ENCODE peak calls at places on chromosome 21, in nine cellular contexts. O is lower leg skin, T is A549, U is adrenal gland, G is HCT116, L is esophagus muscularis mucosa, I is uterus, P is transverse colon, V is H1. W is an unnamed sample.

GRCh38 chr21:32611471-32611997 is 643 bp downstream of the CFAP298 start:
- DNase-seq in U (peak), G (no peak), T (peak), V (no peak), P (peak), L (peak), I (no peak), O (no peak), W (peak)

GRCh38 chr21:15978158-15978805 is 248.5 kb downstream of the USP25 start:
- DNase-seq in G (no peak), U (no peak), O (no peak), P (no peak), I (no peak), L (no peak), T (no peak), V (no peak), W (no peak)

GRCh38 chr21:27173052-27173451 is 206.2 kb upstream of the ADAMTS5 start:
- DNase-seq in O (no peak), G (no peak), T (no peak), I (no peak), U (no peak), V (no peak), L (no peak), P (no peak), W (no peak)

GRCh38 chr21:25491267-25491666 is 116.0 kb downstream of the MRPL39 start:
- DNase-seq in O (no peak), P (no peak), V (no peak), U (no peak), L (no peak), G (no peak), I (no peak), T (no peak), W (no peak)

GRCh38 chr21:28228624-28228995 is 764.1 kb downstream of the LTN1 start:
- DNase-seq in P (no peak), U (no peak), V (no peak), L (no peak), T (no peak), O (no peak), I (no peak), G (no peak), W (no peak)

GRCh38 chr21:40186036-40186435 is 318.8 kb downstream of the PCP4 start:
- DNase-seq in L (no peak), V (no peak), U (peak), P (no peak), O (no peak), T (no peak), G (no peak), I (no peak), W (no peak)

GRCh38 chr21:30126575-30126974 is 40.0 kb downstream of the CLDN17 start:
- DNase-seq in T (no peak), L (no peak), P (no peak), G (no peak), V (no peak), I (no peak), U (no peak), O (no peak), W (no peak)

GRCh38 chr21:14589855-14590563 is 43.9 kb upstream of the SAMSN1 start:
- DNase-seq in L (no peak), P (no peak), I (no peak), T (no peak), G (no peak), O (no peak), V (no peak), U (no peak), W (no peak)

GRCh38 chr21:45954271-45954670 is 27.3 kb upstream of the COL6A1 start:
- DNase-seq in V (no peak), T (no peak), G (no peak), P (no peak), I (peak), L (no peak), U (no peak), O (no peak), W (no peak)

GRCh38 chr21:40095477-40095876 is 228.2 kb downstream of the PCP4 start:
- DNase-seq in L (no peak), V (no peak), G (no peak), U (no peak), I (no peak), P (no peak), T (no peak), O (no peak), W (no peak)

GRCh38 chr21:46153259-46154154 is 1.9 kb downstream of the FTCD start:
- DNase-seq in L (no peak), I (peak), T (peak), O (no peak), G (no peak), V (peak), U (peak), P (peak), W (peak)

GRCh38 chr21:31548688-31549087 is 110.8 kb upstream of the SOD1 start:
- DNase-seq in T (no peak), V (no peak), O (no peak), G (no peak), L (no peak), U (no peak), P (no peak), I (no peak), W (no peak)

GRCh38 chr21:42403611-42404231 is at the start of gene UBASH3A:
- DNase-seq in P (peak), O (no peak), U (no peak), I (no peak), V (no peak), G (no peak), T (no peak), L (no peak), W (no peak)
- H3K4me3 ChIP-seq in P (no peak), O (no peak), U (no peak), I (no peak), V (no peak), G (no peak), T (no peak), L (no peak), W (no peak)

GRCh38 chr21:33916200-33916567 is 580 bp upstream of the ATP5PO start:
- DNase-seq in T (no peak), V (no peak), P (no peak), I (no peak), U (no peak), L (no peak), O (no peak), G (no peak), W (no peak)

GRCh38 chr21:33917421-33917820 is 1.8 kb upstream of the ATP5PO start:
- DNase-seq in G (no peak), P (no peak), T (no peak), V (no peak), O (no peak), I (no peak), U (no peak), L (no peak), W (no peak)

GRCh38 chr21:33909756-33910155 is 5.8 kb downstream of the ATP5PO start:
- DNase-seq in U (no peak), P (no peak), V (no peak), G (no peak), L (no peak), O (no peak), T (no peak), I (no peak), W (no peak)

GRCh38 chr21:33914188-33914587 is 1.4 kb downstream of the ATP5PO start:
- DNase-seq in U (no peak), O (no peak), P (no peak), L (no peak), V (no peak), G (no peak), I (no peak), T (no peak), W (no peak)

GRCh38 chr21:33915368-33916199 is at the start of gene ATP5PO:
- DNase-seq in O (peak), G (peak), L (peak), V (peak), T (peak), U (peak), P (peak), I (peak), W (peak)
- TF ChIP-seq POLR2A in O (no peak), G (peak), L (peak), V (no peak), T (peak), U (peak), P (peak), I (peak), W (peak)

DNA sequence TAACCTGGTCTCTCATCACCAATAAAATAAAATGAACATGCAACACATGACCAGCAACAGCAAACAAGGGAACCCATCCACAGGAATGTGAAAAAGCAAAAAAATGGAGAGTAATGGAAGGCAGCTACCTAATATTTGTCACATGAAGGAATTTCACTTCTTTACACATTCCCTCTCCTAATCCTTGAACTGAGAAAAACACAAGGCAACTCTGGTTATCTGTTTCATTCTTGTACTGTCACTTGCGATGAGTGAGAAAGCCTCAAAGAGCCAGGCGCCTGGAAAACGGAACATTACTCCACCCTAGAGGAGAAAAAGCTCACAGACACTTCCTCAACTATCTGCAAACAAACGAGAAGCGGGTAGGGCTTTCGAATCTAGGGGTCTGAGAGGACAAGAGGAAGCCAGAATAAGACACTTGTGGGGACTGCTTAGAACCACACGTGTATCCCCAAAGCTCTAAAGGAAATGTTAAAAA is 13.8 kb downstream of the HSF2BP start:
- DNase-seq in V (no peak), P (peak), L (no peak), I (peak), U (peak), T (peak), O (peak), G (no peak), W (no peak)
- H3K4me3 ChIP-seq in V (no peak), P (no peak), L (no peak), I (no peak), U (no peak), T (no peak), O (no peak), G (no peak), W (no peak)

GRCh38 chr21:38037416-38037815 is 121.2 kb upstream of the KCNJ6 start:
- DNase-seq in L (no peak), O (no peak), T (no peak), I (no peak), V (no peak), G (no peak), P (no peak), U (no peak), W (no peak)

GRCh38 chr21:38039841-38040240 is 123.6 kb upstream of the KCNJ6 start:
- DNase-seq in U (no peak), T (no peak), O (no peak), P (no peak), L (no peak), G (no peak), V (no peak), I (no peak), W (no peak)

GRCh38 chr21:38041493-38041892 is 125.2 kb upstream of the KCNJ6 start:
- DNase-seq in V (no peak), T (no peak), L (no peak), I (no peak), P (no peak), O (no peak), G (no peak), U (no peak), W (no peak)

GRCh38 chr21:38039369-38039768 is 123.1 kb upstream of the KCNJ6 start:
- DNase-seq in U (no peak), G (no peak), V (no peak), I (no peak), P (no peak), O (no peak), T (no peak), L (no peak), W (no peak)

DNA sequence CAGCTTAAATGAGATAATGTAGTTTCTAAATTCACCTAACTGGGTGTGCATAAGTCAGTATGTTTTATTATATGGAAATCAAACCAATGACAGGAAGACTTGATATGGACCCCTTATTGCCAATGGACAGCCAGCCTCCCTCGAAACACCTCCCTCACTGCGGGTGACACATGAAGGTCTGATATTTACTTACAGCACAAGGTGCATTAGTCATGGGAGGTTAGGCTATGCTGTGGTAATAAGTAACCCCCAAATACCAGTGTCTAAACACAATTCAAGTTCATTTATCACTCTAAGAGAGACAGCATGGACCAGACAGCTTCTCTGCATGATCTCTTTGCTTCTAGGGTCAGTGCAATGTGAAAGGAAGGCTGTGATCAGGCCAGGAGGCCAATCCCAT is 126.0 kb upstream of the KCNJ6 start:
- DNase-seq in O (no peak), G (no peak), P (no peak), I (no peak), T (peak), V (no peak), L (no peak), U (no peak), W (no peak)
- TF ChIP-seq POLR2A in O (no peak), G (no peak), P (no peak), I (no peak), T (no peak), V (no peak), L (no peak), U (no peak), W (no peak)

GRCh38 chr21:23887709-23888303 is 1719.5 kb downstream of the MRPL39 start:
- DNase-seq in P (peak), G (no peak), U (no peak), I (no peak), O (no peak), T (no peak), L (no peak), V (no peak), W (no peak)
- H3K4me3 ChIP-seq in P (no peak), G (no peak), U (no peak), I (no peak), O (no peak), T (no peak), L (no peak), V (no peak), W (no peak)

DNA sequence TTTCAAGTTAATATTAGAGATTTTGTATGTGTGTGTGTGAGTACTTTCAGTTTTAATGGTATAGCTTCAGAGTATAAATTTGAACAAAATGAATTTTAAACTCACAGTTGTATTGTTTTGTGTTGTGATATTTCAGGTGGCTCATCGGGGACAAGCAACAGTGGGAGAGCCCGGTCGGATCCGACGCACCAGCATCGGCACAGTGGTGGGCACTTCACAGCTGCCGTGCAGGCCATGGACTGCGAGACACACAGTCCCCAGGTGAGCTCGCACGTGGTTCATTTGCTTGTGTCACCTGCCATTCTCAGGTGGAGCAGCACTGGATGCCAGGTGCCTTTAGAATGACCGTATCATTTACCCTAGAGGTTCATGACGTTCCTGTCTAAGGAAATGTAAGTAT is 139.4 kb downstream of the DYRK1A start:
- DNase-seq in I (no peak), U (no peak), L (no peak), T (no peak), O (no peak), G (no peak), V (no peak), P (no peak), W (no peak)
- TF ChIP-seq POLR2A in I (no peak), U (no peak), L (no peak), T (no peak), O (no peak), G (no peak), V (no peak), P (no peak), W (no peak)

DNA sequence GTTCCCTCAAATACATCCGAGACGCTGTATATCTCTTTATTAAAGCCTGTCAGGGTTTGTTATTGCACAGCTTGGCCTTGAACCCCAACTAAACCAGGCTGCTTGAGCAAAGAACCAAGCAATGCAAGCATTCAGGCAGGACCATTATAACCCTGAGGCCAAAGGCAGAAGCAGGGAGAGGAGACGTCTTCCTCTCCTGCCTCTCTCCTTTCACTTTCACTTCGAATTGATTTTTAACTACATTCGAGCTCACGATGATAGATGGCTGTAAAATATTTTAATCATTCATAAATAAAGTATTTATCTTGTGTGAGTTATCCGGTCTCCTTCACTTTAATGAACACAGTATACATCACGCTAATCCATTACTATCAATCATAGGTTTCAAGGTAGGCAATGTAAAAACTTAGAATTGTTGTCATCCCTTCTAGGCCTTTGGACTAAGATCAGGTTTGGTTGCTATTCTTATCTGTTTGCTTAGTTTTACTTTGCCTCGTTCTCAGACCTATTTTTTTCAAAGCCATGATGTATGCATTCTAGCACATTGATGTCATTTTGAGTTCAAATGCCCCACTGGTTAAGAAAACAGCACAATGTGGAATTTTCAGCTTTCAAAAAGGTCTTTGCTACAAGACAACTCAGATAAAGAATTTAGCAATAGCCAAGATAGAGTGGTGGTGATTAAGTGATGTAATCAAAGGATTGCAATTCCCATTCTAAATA is 480.2 kb upstream of the RUNX1 start:
- DNase-seq in V (no peak), U (no peak), G (no peak), O (no peak), T (no peak), I (no peak), L (no peak), P (no peak), W (no peak)
- H3K4me3 ChIP-seq in V (no peak), U (no peak), G (no peak), O (no peak), T (no peak), I (peak), L (peak), P (peak), W (no peak)

GRCh38 chr21:38790038-38790437 is 15.7 kb upstream of the ETS2 start:
- DNase-seq in I (no peak), T (no peak), U (no peak), L (no peak), P (peak), V (no peak), G (no peak), O (no peak), W (no peak)

GRCh38 chr21:38785483-38785882 is 20.2 kb upstream of the ETS2 start:
- DNase-seq in V (no peak), O (no peak), P (no peak), L (no peak), I (no peak), G (no peak), T (no peak), U (no peak), W (no peak)

GRCh38 chr21:38788275-38788911 is 17.3 kb upstream of the ETS2 start:
- DNase-seq in I (no peak), T (no peak), V (no peak), P (no peak), G (no peak), L (no peak), O (no peak), U (no peak), W (no peak)

GRCh38 chr21:38789275-38789674 is 16.5 kb upstream of the ETS2 start:
- DNase-seq in I (no peak), L (no peak), O (no peak), V (no peak), G (no peak), U (no peak), P (no peak), T (no peak), W (no peak)

DNA sequence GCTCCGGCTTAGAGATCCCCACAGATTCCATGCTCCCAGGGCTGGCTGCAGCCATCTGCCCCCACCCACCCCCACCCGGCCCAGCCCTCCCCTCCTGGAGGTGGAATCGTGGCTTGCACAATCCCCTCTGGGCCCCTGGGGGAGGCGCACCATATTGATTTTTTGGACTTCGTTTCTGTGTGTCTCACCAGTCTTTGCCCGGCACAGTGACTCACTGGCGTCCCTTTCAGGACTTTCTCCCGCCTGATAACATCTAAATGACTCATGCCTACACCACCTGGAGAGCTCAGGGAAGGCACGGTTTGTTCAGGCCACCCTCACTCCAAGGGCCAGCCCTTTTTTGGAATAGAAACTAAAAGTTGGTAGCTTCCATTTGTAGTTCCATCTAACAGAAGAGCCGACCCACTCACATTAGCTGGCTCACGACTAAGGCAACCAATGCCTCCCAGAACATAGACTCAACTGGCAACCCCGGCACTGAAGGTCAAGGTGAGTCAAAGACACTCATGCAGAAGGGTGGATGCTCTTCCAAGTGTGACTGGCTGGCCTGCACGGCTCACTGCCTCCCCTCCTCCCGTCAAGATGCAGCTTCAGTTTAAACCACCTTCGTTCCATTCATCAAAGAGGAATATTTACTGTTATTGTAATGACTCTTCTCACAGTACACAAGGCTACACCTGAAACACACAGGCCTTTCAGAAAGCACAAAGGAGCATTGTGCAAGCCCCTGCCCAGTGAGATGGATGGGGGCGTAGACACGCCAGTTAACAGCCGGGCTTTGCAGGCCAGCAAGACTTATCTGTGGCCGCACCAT is 18.1 kb upstream of the ETS2 start:
- DNase-seq in I (no peak), T (peak), L (no peak), V (no peak), O (no peak), G (peak), P (peak), U (peak), W (peak)
- TF ChIP-seq POLR2A in I (no peak), T (no peak), L (no peak), V (no peak), O (no peak), G (no peak), P (no peak), U (no peak), W (peak)

W was measured in right lobe of liver.